ENCODE peak calls at places on chromosomes 3 and 15, in six cellular contexts. D is H1, N is HCT116, A is SK-N-SH, P is K562, V is GM12878. J is an unnamed sample.

GRCh38 chr15:94596707-94597106 is 365.3 kb downstream of the MCTP2 start:
- DNase-seq in D (no peak), N (no peak), A (no peak), P (no peak), V (no peak), J (no peak)

GRCh38 chr3:15305366-15305844 is 27.0 kb downstream of the SH3BP5 start:
- DNase-seq in D (no peak), N (peak), A (peak), P (peak), V (no peak), J (peak)

GRCh38 chr3:160224256-160224655 is 966 bp upstream of the C3orf80 start:
- DNase-seq in D (peak), N (no peak), A (no peak), P (no peak), V (no peak), J (no peak)

GRCh38 chr3:193816656-193817311 is 223.8 kb downstream of the OPA1 start:
- DNase-seq in D (peak), N (no peak), A (peak), P (peak), V (no peak), J (no peak)

GRCh38 chr3:111846717-111847116 is 12.3 kb upstream of the PHLDB2 start:
- DNase-seq in D (no peak), N (no peak), A (no peak), P (no peak), V (no peak), J (peak)

GRCh38 chr3:127014536-127015281 is 31.8 kb downstream of the PLXNA1 start:
- DNase-seq in D (no peak), N (no peak), A (no peak), P (no peak), V (no peak), J (no peak)

GRCh38 chr15:78944669-78945407 is at the start of gene CTSH:
- DNase-seq in D (peak), N (no peak), A (peak), P (peak), V (no peak), J (peak)

GRCh38 chr3:186241910-186242821 is 119.9 kb downstream of the DGKG start:
- DNase-seq in D (peak), N (peak), A (peak), P (peak), V (no peak), J (peak)

GRCh38 chr3:53162672-53163458 is 1.9 kb downstream of the PRKCD start:
- DNase-seq in D (no peak), N (no peak), A (no peak), P (peak), V (no peak), J (no peak)

GRCh38 chr3:190517696-190518095 is 3.8 kb downstream of the IL1RAP start:
- DNase-seq in D (no peak), N (no peak), A (no peak), P (no peak), V (no peak), J (no peak)

GRCh38 chr3:138186803-138187295 is 252 bp upstream of the ARMC8 start:
- DNase-seq in D (no peak), N (no peak), A (peak), P (peak), V (peak), J (peak)

GRCh38 chr15:25876231-25877140 is 13.4 kb upstream of the ATP10A start:
- DNase-seq in D (no peak), N (no peak), A (no peak), P (no peak), V (no peak), J (no peak)

GRCh38 chr3:80213076-80213475 is 445.3 kb upstream of the ROBO1 start:
- DNase-seq in D (no peak), N (no peak), A (no peak), P (no peak), V (no peak), J (no peak)

GRCh38 chr3:108099203-108099602 is 8.4 kb upstream of the CD47 start:
- DNase-seq in D (no peak), N (no peak), A (no peak), P (no peak), V (no peak), J (peak)

GRCh38 chr3:114622001-114622400 is 328.2 kb downstream of the TIGIT start:
- DNase-seq in D (no peak), N (no peak), A (no peak), P (no peak), V (no peak), J (no peak)

GRCh38 chr3:170703121-170703588 is 117.3 kb upstream of the SLC7A14 start:
- DNase-seq in D (no peak), N (no peak), A (no peak), P (peak), V (no peak), J (peak)

GRCh38 chr3:175411405-175411804 is 552.3 kb downstream of the NAALADL2 start:
- DNase-seq in D (no peak), N (no peak), A (no peak), P (no peak), V (no peak), J (no peak)

GRCh38 chr15:58515807-58516206 is 84.0 kb downstream of the LIPC start:
- DNase-seq in D (no peak), N (no peak), A (no peak), P (no peak), V (peak), J (no peak)

GRCh38 chr3:71846189-71846588 is 61.2 kb upstream of the PROK2 start:
- DNase-seq in D (no peak), N (no peak), A (no peak), P (no peak), V (no peak), J (no peak)

GRCh38 chr15:68700395-68701123 is 120.1 kb downstream of the ANP32A start:
- DNase-seq in D (peak), N (no peak), A (peak), P (no peak), V (no peak), J (peak)

GRCh38 chr15:49415638-49416037 is 7.4 kb upstream of the FGF7 start:
- DNase-seq in D (no peak), N (no peak), A (no peak), P (no peak), V (no peak), J (peak)

GRCh38 chr15:100973351-100974034 is 54.3 kb downstream of the LRRK1 start:
- DNase-seq in D (peak), N (no peak), A (peak), P (no peak), V (no peak), J (peak)

GRCh38 chr3:71541313-71541712 is 42.2 kb downstream of the FOXP1 start:
- DNase-seq in D (no peak), N (no peak), A (no peak), P (no peak), V (no peak), J (peak)

GRCh38 chr3:151403246-151403645 is 18.7 kb upstream of the P2RY12 start:
- DNase-seq in D (no peak), N (no peak), A (no peak), P (no peak), V (no peak), J (no peak)

GRCh38 chr15:92810418-92811138 is 89.5 kb upstream of the CHD2 start:
- DNase-seq in D (no peak), N (no peak), A (no peak), P (peak), V (no peak), J (peak)

GRCh38 chr3:41338276-41338675 is 139.0 kb downstream of the CTNNB1 start:
- DNase-seq in D (no peak), N (no peak), A (no peak), P (no peak), V (no peak), J (no peak)

GRCh38 chr15:74402873-74403589 is 30.7 kb downstream of the SEMA7A start:
- DNase-seq in D (no peak), N (no peak), A (no peak), P (no peak), V (peak), J (no peak)

GRCh38 chr3:50503504-50503903 is at the start of gene CACNA2D2:
- DNase-seq in D (peak), N (peak), A (peak), P (peak), V (no peak), J (no peak)

GRCh38 chr15:40493089-40493840 is 22.5 kb downstream of the CHST14 start:
- DNase-seq in D (no peak), N (no peak), A (no peak), P (no peak), V (no peak), J (no peak)

GRCh38 chr3:72769758-72770540 is 78.3 kb downstream of the SHQ1 start:
- DNase-seq in D (no peak), N (no peak), A (peak), P (no peak), V (no peak), J (no peak)

GRCh38 chr15:67821784-67822451 is 3.4 kb upstream of the SKOR1 start:
- DNase-seq in D (no peak), N (no peak), A (peak), P (no peak), V (no peak), J (no peak)

GRCh38 chr3:122055215-122055614 is at the start of gene CD86:
- DNase-seq in D (no peak), N (no peak), A (no peak), P (no peak), V (peak), J (no peak)

GRCh38 chr3:53287413-53287734 is 31.6 kb upstream of the TKT start:
- DNase-seq in D (no peak), N (no peak), A (no peak), P (no peak), V (no peak), J (no peak)

GRCh38 chr15:27608248-27608647 is 490.9 kb downstream of the OCA2 start:
- DNase-seq in D (no peak), N (no peak), A (no peak), P (no peak), V (no peak), J (no peak)

GRCh38 chr15:82835391-82835917 is 26.0 kb downstream of the WHAMM start:
- DNase-seq in D (no peak), N (no peak), A (no peak), P (no peak), V (no peak), J (no peak)

GRCh38 chr3:36944641-36945270 is at the start of gene TRANK1:
- DNase-seq in D (peak), N (no peak), A (no peak), P (no peak), V (no peak), J (peak)

GRCh38 chr15:32718082-32718821 is 448 bp downstream of the GREM1 start:
- DNase-seq in D (no peak), N (no peak), A (peak), P (no peak), V (no peak), J (peak)
- TF ChIP-seq MAX in D (no peak), N (no peak), A (peak), P (no peak), V (no peak), J (no peak)

DNA sequence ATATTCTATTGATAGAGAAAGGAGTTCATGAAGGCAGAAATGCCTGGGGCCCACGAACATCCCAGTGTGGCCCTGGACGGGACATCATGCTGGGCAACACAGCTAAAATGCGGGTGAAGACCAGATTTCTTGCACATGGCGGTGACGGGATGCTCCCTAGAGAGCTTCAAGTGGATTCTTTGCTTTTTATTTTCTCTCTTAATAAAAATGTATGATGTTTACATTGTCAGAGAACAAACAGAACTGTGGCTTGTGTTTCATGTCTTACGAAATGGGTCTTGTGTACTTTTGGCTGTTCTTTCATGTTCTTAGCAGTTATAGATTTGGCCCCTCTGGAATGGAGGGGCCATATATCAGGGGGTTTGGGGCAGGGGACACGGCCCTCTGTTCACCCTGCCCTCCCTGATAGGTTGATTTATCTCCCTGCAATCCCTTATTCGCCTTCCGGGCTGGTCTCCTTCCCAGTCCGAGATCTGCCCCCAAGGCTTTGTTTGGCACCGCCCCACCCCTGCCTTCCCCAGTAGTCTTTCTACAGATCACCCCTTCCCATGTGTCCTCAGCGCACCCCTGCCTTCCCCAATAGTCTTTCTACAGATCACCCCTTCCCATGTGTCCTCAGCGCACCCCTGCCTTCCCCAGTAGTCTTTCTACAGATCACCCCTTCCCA is 68.6 kb upstream of the CGNL1 start:
- DNase-seq in D (no peak), N (no peak), A (no peak), P (no peak), V (no peak), J (no peak)
- H2AFZ ChIP-seq in D (no peak), N (no peak), A (no peak), P (no peak), V (no peak), J (no peak)

DNA sequence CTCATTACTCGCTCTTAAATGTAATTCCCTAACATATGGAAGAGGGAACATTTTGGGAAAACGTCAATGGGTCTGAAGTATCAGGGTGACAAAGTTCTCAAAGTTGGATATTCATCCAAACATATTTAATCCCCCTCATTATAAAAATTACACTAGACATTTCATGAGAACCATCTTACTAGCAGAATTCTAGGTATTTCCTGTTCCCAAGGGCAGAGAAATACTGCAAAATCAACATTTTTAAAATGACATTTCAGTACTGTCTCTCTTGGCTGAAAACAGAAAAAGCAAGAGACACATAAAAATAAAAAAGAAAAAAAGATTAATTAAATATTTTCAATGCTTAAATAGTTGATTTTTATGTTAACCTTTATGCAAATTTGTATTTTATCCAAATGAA is 114.9 kb upstream of the COL8A1 start:
- DNase-seq in D (no peak), N (no peak), A (no peak), P (no peak), V (no peak), J (no peak)
- TF ChIP-seq MAX in D (no peak), N (no peak), A (no peak), P (no peak), V (no peak), J (no peak)

DNA sequence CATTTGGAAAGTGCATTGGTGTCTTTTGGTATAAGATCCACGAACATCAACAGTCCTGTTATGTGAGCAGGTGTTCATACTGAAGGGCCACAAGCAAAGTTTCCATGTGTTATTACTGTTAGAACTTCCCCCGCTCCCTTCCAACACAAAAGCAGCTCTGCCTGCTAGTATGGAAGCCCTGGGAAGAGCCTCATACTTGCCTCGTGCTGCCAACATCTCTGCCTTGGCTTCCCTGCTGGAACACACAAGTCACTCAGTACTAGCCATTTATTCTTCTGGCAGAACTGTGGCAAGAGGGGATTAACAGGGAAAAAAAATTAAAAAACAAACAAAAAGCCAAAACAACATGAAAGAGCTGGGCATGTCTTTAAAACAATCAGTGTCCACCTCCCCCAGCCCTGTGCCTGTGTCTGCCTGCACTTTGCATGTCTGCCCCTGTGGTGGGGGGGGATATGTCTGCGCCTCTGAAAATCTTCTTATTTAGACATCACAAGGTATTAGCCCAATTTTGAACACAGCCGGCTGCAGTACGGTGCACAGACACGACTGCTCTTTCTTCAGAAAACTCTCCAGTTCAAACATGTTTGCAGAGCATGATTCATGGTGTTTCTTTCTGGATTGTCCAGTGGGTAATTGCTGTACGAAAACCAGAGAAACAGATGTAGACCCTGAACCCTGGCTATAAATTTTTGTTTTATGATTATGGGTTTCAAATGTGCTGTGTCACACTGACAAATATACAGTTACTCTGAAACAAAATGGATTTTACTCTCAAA is 3.6 kb upstream of the RARB start:
- DNase-seq in D (no peak), N (no peak), A (peak), P (no peak), V (no peak), J (no peak)
- H2AFZ ChIP-seq in D (peak), N (no peak), A (peak), P (no peak), V (no peak), J (no peak)

GRCh38 chr3:125416235-125416634 is 41.1 kb upstream of the ZNF148 start:
- DNase-seq in D (no peak), N (no peak), A (no peak), P (no peak), V (no peak), J (no peak)
- TF ChIP-seq MAX in D (no peak), N (no peak), A (no peak), P (no peak), V (no peak), J (no peak)

DNA sequence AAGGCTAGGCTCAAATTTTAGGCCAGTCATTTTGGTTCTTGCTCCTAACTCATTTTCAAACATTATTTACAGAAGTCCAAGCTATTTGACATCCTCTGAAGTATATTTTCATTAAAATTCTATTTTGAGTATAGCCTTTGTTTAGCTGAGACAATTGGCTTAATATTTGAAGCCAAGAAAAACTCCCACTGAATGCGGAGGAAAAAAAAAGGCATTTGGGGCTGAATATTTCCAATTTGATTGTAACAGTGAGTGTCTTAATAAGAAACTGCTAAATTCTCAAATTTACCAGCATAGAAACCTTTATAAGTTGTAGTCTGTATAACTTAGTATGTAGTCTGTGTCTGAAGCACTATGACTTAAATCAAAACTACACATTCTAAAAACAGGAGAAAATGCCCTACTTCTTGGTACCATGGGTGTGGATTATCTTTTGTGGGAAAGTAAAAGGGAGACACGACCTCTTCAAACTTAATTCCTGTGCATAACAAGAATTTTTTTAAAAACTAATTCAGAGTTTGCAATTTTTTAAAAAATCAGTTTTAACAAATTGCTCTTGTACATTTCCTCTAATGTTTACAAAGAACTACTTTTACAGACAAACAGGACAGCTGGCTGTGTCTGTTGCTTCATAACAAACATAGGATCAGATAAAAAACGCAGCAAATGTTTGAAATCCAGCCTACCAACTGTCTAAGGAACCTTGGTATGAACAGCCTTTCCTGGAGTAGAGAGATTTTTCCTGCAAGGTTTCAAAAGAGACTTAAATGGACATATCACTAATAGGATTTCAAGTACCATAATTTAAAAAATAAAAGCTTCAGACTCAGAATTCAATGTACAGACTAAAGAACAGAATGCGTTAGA is 52.7 kb upstream of the LMOD3 start:
- DNase-seq in D (no peak), N (no peak), A (no peak), P (no peak), V (no peak), J (no peak)
- H2AFZ ChIP-seq in D (no peak), N (no peak), A (no peak), P (no peak), V (no peak), J (no peak)

DNA sequence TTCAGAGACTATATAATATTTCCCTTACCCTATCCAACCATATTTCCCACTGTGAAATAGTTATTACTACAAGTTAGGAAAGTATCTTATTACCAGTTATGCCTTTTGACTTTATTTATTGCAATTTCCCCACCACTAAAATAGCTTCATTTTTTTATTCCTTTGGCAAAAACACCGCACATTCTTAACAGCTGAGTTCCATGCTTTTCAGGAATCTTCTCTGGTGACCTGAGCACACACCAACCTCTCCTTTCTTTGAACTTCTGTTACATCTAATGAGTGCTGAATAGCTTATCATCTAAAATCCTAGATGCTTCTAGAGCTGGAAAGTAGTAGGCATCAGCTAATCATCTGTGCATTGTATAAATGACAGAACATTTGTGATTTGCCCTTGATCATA is 99.1 kb downstream of the UBE2E2 start:
- DNase-seq in D (no peak), N (no peak), A (no peak), P (no peak), V (no peak), J (no peak)
- TF ChIP-seq MAX in D (no peak), N (no peak), A (no peak), P (no peak), V (no peak), J (no peak)

GRCh38 chr3:116285781-116286180 is 159.5 kb downstream of the LSAMP start:
- DNase-seq in D (no peak), N (no peak), A (no peak), P (no peak), V (no peak), J (no peak)

GRCh38 chr3:116291141-116291540 is 154.1 kb downstream of the LSAMP start:
- DNase-seq in D (no peak), N (no peak), A (no peak), P (no peak), V (no peak), J (no peak)

DNA sequence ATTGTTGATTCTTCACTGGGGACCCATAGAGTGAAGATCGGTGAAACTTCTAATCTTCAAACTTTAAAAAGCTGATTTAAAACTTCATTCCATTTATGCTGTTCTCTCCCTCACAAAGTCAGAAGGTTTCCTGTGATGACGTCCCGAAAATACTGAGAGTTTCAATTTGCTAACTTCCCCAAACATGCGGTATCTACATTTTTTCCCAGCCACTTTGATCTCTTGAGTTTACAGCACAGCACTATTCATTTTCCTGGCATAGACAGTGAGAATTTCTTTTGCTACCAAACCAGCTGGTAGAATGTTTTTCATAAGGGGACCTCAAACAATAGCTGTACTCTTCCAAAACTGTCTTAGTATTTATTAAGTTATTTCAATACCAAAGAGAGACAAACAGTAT is 156.8 kb downstream of the LSAMP start:
- DNase-seq in D (no peak), N (no peak), A (no peak), P (no peak), V (peak), J (no peak)
- H2AFZ ChIP-seq in D (no peak), N (no peak), A (no peak), P (no peak), V (no peak), J (no peak)

J was measured in endothelial cell of umbilical vein.